ENCODE peak calls at places on chromosomes 2 and 18, in nine cellular contexts. T, R, K, C, W, G, U, O and S are unnamed samples.

GRCh38 chr2:224754129-224754528 is 38.0 kb upstream of the CCDC195 start:
- DNase-seq in W (no peak), G (no peak), T (no peak), K (no peak), R (no peak), O (no peak), C (no peak), U (no peak), S (no peak)

GRCh38 chr18:58862851-58863538 is 1.7 kb upstream of the ZNF532 start:
- DNase-seq in G (no peak), C (no peak), T (no peak), R (peak), K (peak), U (peak), W (peak), O (peak), S (no peak)

GRCh38 chr2:63023444-63023843 is 27.2 kb upstream of the OTX1 start:
- DNase-seq in C (peak), R (no peak), G (no peak), K (peak), W (no peak), T (no peak), O (no peak), U (peak), S (no peak)

GRCh38 chr2:182456784-182457183 is 29.9 kb upstream of the PDE1A start:
- DNase-seq in R (no peak), K (no peak), C (no peak), G (no peak), T (no peak), W (no peak), O (no peak), U (no peak), S (no peak)

GRCh38 chr2:70977605-70978205 is 725 bp upstream of the ANKRD53 start:
- DNase-seq in R (no peak), G (no peak), O (no peak), W (no peak), T (peak), K (no peak), C (no peak), U (no peak), S (peak)

GRCh38 chr2:179551545-179552045 is 287.0 kb upstream of the SESTD1 start:
- DNase-seq in O (no peak), G (no peak), K (no peak), T (no peak), C (no peak), W (no peak), U (no peak), R (no peak), S (no peak)

GRCh38 chr18:61893971-61894750 is 1.4 kb upstream of the RNF152 start:
- DNase-seq in K (peak), T (peak), W (peak), C (peak), O (peak), U (peak), R (peak), G (peak), S (peak)

GRCh38 chr2:235605306-235605998 is 111.6 kb downstream of the AGAP1 start:
- DNase-seq in W (peak), U (peak), O (peak), G (peak), K (no peak), C (peak), T (no peak), R (peak), S (peak)

GRCh38 chr2:14712091-14712490 is 79.6 kb downstream of the LRATD1 start:
- DNase-seq in T (no peak), K (no peak), O (no peak), U (no peak), C (no peak), G (no peak), W (no peak), R (no peak), S (no peak)

GRCh38 chr2:150924862-150925261 is 336.8 kb downstream of the RBM43 start:
- DNase-seq in G (no peak), R (no peak), U (no peak), K (no peak), C (no peak), O (no peak), W (no peak), T (no peak), S (no peak)

GRCh38 chr18:54173980-54174611 is 50.4 kb downstream of the MBD2 start:
- DNase-seq in K (no peak), C (no peak), W (no peak), U (no peak), O (no peak), G (no peak), R (no peak), T (no peak), S (no peak)

GRCh38 chr18:28767201-28767600 is 590.3 kb upstream of the CDH2 start:
- DNase-seq in O (no peak), R (no peak), T (no peak), U (no peak), G (no peak), C (no peak), W (no peak), K (no peak), S (no peak)

GRCh38 chr2:239227111-239227581 is 173.7 kb downstream of the HDAC4 start:
- DNase-seq in O (no peak), T (peak), U (no peak), C (no peak), G (no peak), W (peak), K (no peak), R (no peak), S (no peak)

GRCh38 chr2:224869601-224870000 is 153.4 kb upstream of the CCDC195 start:
- DNase-seq in T (no peak), O (no peak), W (no peak), R (no peak), C (no peak), U (no peak), K (no peak), G (no peak), S (no peak)

GRCh38 chr2:191245869-191246531 is 796 bp downstream of the MYO1B start:
- DNase-seq in O (peak), K (peak), G (peak), U (peak), W (peak), T (peak), R (peak), C (peak), S (peak)

GRCh38 chr2:238235331-238235732 is 4.5 kb downstream of the HES6 start:
- DNase-seq in T (no peak), O (no peak), W (no peak), C (no peak), R (no peak), U (no peak), G (no peak), K (peak), S (no peak)

GRCh38 chr2:228401065-228401912 is 219.8 kb upstream of the SPHKAP start:
- DNase-seq in R (no peak), W (no peak), K (no peak), C (no peak), U (no peak), G (no peak), T (no peak), O (no peak), S (no peak)

GRCh38 chr2:70991142-70991541 is 3.5 kb downstream of the TEX261 start:
- DNase-seq in R (no peak), G (no peak), T (peak), W (no peak), U (no peak), C (no peak), K (no peak), O (no peak), S (no peak)

GRCh38 chr2:85134255-85135065 is 1.3 kb downstream of the TCF7L1 start:
- DNase-seq in W (peak), U (peak), R (peak), C (peak), T (peak), O (peak), K (no peak), G (peak), S (peak)
- TF ChIP-seq CTCF in W (no peak), U (no peak), R (no peak), C (no peak), T (no peak), O (peak), K (no peak), G (no peak), S (no peak)

GRCh38 chr18:46392576-46392975 is 264.4 kb downstream of the LOXHD1 start:
- DNase-seq in R (no peak), G (peak), C (no peak), W (no peak), K (no peak), T (no peak), O (no peak), U (no peak), S (no peak)

GRCh38 chr18:46397174-46397573 is 259.8 kb downstream of the LOXHD1 start:
- DNase-seq in G (no peak), K (no peak), U (no peak), R (no peak), T (no peak), C (no peak), O (no peak), W (no peak), S (no peak)

GRCh38 chr18:46395795-46396194 is 261.2 kb downstream of the LOXHD1 start:
- DNase-seq in K (no peak), U (no peak), G (no peak), O (no peak), W (no peak), R (no peak), T (no peak), C (no peak), S (no peak)

GRCh38 chr18:46393961-46394360 is 263.1 kb downstream of the LOXHD1 start:
- DNase-seq in G (no peak), W (no peak), T (no peak), C (no peak), K (no peak), O (no peak), R (no peak), U (no peak), S (no peak)

DNA sequence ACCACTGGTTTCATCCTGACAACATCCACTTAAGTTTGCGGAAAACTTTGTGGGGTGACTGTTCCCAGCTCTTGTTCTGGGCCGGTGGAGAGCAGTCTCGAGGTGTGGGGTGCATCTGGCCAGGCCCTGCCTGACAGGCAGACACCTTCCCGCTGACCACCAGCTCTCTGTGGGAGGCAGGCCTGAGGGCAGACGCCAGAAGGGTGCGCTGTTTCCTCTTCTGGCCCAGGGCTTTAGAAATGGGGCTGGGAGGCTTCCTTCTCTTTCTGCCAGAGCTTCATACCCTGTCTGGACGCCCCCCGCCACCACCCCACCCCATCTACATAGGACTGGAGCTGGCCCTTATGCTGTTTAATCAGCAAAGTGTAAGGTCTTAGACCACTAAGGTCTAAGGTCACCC is 263.8 kb downstream of the LOXHD1 start:
- DNase-seq in O (no peak), T (no peak), U (peak), W (no peak), K (peak), R (no peak), G (peak), C (peak), S (no peak)
- TF ChIP-seq CTCF in O (no peak), T (no peak), U (peak), W (no peak), K (peak), R (peak), G (no peak), C (peak), S (no peak)

DNA sequence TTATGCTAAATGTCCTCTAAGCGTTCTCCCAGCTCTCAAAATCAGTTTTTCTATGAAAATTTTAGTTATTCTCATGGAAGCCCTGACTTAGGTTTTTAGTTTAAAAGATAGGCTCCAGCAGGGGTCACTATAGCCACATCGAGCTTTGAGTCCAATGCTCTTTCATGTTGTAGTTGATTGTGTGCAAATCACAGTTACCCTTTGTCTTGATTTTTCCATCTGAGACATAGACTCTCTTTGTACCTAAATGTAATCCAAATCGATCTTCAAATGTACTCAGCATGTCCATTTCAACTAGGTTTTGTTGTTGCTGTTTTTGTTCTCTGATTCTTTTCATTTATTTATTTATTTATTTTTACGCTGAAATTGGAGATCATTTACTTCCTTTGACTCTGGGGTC is 26.4 kb upstream of the MSTN start:
- DNase-seq in K (peak), O (peak), G (no peak), C (no peak), R (peak), T (peak), W (no peak), U (peak), S (no peak)
- TF ChIP-seq CTCF in K (peak), O (peak), G (peak), C (peak), R (peak), T (peak), W (peak), U (peak), S (peak)

DNA sequence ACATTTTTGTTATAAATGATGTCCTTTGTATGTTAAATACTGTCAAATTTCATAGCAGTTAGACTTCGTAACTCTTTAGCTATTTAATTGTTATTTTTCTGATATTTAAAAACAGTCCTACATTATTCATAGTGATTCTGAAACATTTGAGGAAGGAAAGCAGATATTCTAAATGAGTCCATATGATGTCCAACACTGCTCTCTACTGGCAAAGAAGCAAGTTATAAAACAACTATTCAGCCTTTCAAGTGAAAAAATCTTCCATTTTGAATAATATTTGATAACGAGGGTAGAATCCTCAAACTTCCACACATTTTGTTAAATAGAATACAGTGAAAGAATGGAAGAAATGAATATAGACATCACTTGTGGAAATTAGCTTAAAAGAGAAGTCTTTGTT is 220.8 kb downstream of the GULP1 start:
- DNase-seq in U (peak), G (no peak), K (no peak), C (no peak), T (no peak), R (no peak), W (no peak), O (no peak), S (no peak)
- TF ChIP-seq CTCF in U (peak), G (peak), K (peak), C (peak), T (peak), R (peak), W (peak), O (peak), S (peak)

DNA sequence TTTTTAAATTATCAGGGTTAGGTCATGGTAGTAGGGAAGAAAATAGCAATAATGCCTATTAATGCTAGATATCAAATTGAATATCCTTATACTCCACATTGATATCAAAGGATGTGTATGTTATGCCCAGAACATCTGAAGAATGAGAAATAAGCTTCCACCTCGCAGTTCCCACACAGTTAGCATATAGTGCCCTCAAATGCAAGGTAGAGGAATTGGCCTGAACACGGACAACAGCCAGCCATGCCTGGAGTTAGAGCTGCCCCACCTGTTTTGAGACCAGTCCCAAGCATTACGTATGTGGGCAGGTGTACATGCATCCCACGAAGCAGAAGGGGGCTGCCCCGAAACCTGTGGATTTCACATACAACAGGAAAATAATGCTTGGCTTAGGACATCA is 79.6 kb downstream of the SUMO1 start:
- DNase-seq in C (no peak), U (no peak), T (no peak), W (no peak), G (no peak), K (peak), O (no peak), R (no peak), S (no peak)
- TF ChIP-seq CTCF in C (peak), U (peak), T (no peak), W (peak), G (no peak), K (peak), O (no peak), R (peak), S (peak)